ENCODE peak calls at places on chromosomes 6 and 20, in five cellular contexts. R is activated CD8-positive, alpha-beta memory T cell treated with anti-CD3 and anti-CD28 coated beads for 48 hours; L is left cardiac atrium; G is GM04504; D is NCI-H187 treated with DMSO at 0.1 percent for 48 hours. U is an unnamed sample.

GRCh38 chr6:4103929-4104328 is 25.0 kb upstream of the FAM217A start:
- DNase-seq in L (no peak), R (no peak), D (no peak), G (no peak), U (peak)

GRCh38 chr20:13202553-13202952 is 18.5 kb upstream of the ISM1 start:
- DNase-seq in R (no peak), L (no peak), G (no peak), D (no peak), U (no peak)

GRCh38 chr6:165817148-165817547 is 154.1 kb upstream of the PDE10A start:
- DNase-seq in G (no peak), D (no peak), R (no peak), L (no peak), U (no peak)

GRCh38 chr6:116572162-116572561 is 858 bp downstream of the RWDD1 start:
- DNase-seq in D (no peak), G (no peak), R (no peak), L (peak), U (peak)

GRCh38 chr6:32843321-32843978 is 397 bp downstream of the PSMB8 start:
- DNase-seq in R (no peak), D (no peak), G (no peak), L (no peak), U (no peak)

GRCh38 chr20:44586289-44586911 is 4.0 kb downstream of the PKIG start:
- DNase-seq in D (no peak), G (no peak), L (no peak), R (no peak), U (no peak)

GRCh38 chr6:165223736-165224135 is 85.7 kb downstream of the C6orf118 start:
- DNase-seq in L (no peak), G (no peak), R (no peak), D (no peak), U (no peak)

GRCh38 chr6:62367601-62368000 is 81.6 kb upstream of the KHDRBS2 start:
- DNase-seq in D (no peak), R (no peak), L (no peak), G (no peak), U (no peak)

GRCh38 chr20:1383621-1384404 is 9.0 kb downstream of the FKBP1A start:
- DNase-seq in L (no peak), R (no peak), G (no peak), D (peak), U (no peak)

GRCh38 chr6:11133281-11133680 is 21.8 kb upstream of the ERVFRD-1 start:
- DNase-seq in L (no peak), R (no peak), D (no peak), G (no peak), U (no peak)

GRCh38 chr6:149060985-149061760 is 256.3 kb upstream of the TAB2 start:
- DNase-seq in L (peak), D (peak), G (no peak), R (no peak), U (peak)

U was measured in stomach.